ENCODE peak calls at places on chromosomes 11 and 22, in nine cellular contexts. One of them, this sample, is unnamed.

GRCh38 chr22:22425783-22426624 is 82.5 kb downstream of the ZNF280B start:
- DNase-seq in DMS153: peak; percentile 5
- DNase-seq in RWPE2: no peak
- DNase-seq in RCC 7860: no peak
- DNase-seq in ACHN: no peak
- DNase-seq in neuronal stem cell: no peak
- DNase-seq in uterus: no peak
- DNase-seq in stimulated activated naive CD4-positive, alpha-beta T cell: no peak
- DNase-seq in stimulated activated CD4-positive, alpha-beta T cell treated with anti-CD3 and anti-CD28 coated beads, TNF-alpha, amount 100 ng/mL, for 1 hour: no peak
- DNase-seq in this sample: no peak

GRCh38 chr22:24175160-24175808 is 6.0 kb upstream of the SUSD2 start:
- DNase-seq in RCC 7860: peak; percentile 26
- DNase-seq in DMS153: no peak
- DNase-seq in stimulated activated naive CD4-positive, alpha-beta T cell: peak; percentile 61
- DNase-seq in uterus: peak; percentile 82
- DNase-seq in RWPE2: no peak
- DNase-seq in stimulated activated CD4-positive, alpha-beta T cell treated with anti-CD3 and anti-CD28 coated beads, TNF-alpha, amount 100 ng/mL, for 1 hour: peak; percentile 46
- DNase-seq in neuronal stem cell: peak; percentile 49
- DNase-seq in ACHN: peak; percentile 67
- DNase-seq in this sample: peak; percentile 83

GRCh38 chr11:72763823-72764222 is 11.6 kb upstream of the ARAP1 start:
- DNase-seq in ACHN: no peak
- DNase-seq in stimulated activated naive CD4-positive, alpha-beta T cell: no peak
- DNase-seq in RCC 7860: no peak
- DNase-seq in stimulated activated CD4-positive, alpha-beta T cell treated with anti-CD3 and anti-CD28 coated beads, TNF-alpha, amount 100 ng/mL, for 1 hour: no peak
- DNase-seq in DMS153: no peak
- DNase-seq in RWPE2: no peak
- DNase-seq in uterus: no peak
- DNase-seq in neuronal stem cell: no peak
- DNase-seq in this sample: no peak

GRCh38 chr11:95911369-95911759 is 12.5 kb downstream of the MTMR2 start:
- DNase-seq in DMS153: no peak
- DNase-seq in uterus: no peak
- DNase-seq in neuronal stem cell: no peak
- DNase-seq in ACHN: no peak
- DNase-seq in stimulated activated CD4-positive, alpha-beta T cell treated with anti-CD3 and anti-CD28 coated beads, TNF-alpha, amount 100 ng/mL, for 1 hour: no peak
- DNase-seq in RWPE2: no peak
- DNase-seq in stimulated activated naive CD4-positive, alpha-beta T cell: no peak
- DNase-seq in RCC 7860: no peak
- DNase-seq in this sample: no peak

GRCh38 chr22:41285820-41286638 is at the start of gene RANGAP1:
- DNase-seq in DMS153: peak; percentile 99
- DNase-seq in RWPE2: peak; percentile 98
- DNase-seq in neuronal stem cell: peak; percentile 97
- DNase-seq in uterus: peak; percentile 96
- DNase-seq in stimulated activated CD4-positive, alpha-beta T cell treated with anti-CD3 and anti-CD28 coated beads, TNF-alpha, amount 100 ng/mL, for 1 hour: peak; percentile 95
- DNase-seq in ACHN: peak; percentile 97
- DNase-seq in RCC 7860: peak; percentile 95
- DNase-seq in stimulated activated naive CD4-positive, alpha-beta T cell: peak; percentile 97
- DNase-seq in this sample: peak; percentile 99

GRCh38 chr11:67119577-67120391 is 721 bp downstream of the KDM2A start:
- DNase-seq in ACHN: peak; percentile 46
- DNase-seq in stimulated activated CD4-positive, alpha-beta T cell treated with anti-CD3 and anti-CD28 coated beads, TNF-alpha, amount 100 ng/mL, for 1 hour: peak; percentile 7
- DNase-seq in RWPE2: no peak
- DNase-seq in stimulated activated naive CD4-positive, alpha-beta T cell: peak; percentile 60
- DNase-seq in uterus: peak; percentile 21
- DNase-seq in DMS153: no peak
- DNase-seq in neuronal stem cell: peak; percentile 11
- DNase-seq in RCC 7860: no peak
- DNase-seq in this sample: peak; percentile 67

GRCh38 chr11:6116638-6117037 is 9.2 kb downstream of the OR56B4 start:
- DNase-seq in RCC 7860: no peak
- DNase-seq in neuronal stem cell: no peak
- DNase-seq in stimulated activated CD4-positive, alpha-beta T cell treated with anti-CD3 and anti-CD28 coated beads, TNF-alpha, amount 100 ng/mL, for 1 hour: no peak
- DNase-seq in ACHN: no peak
- DNase-seq in uterus: no peak
- DNase-seq in DMS153: no peak
- DNase-seq in RWPE2: no peak
- DNase-seq in stimulated activated naive CD4-positive, alpha-beta T cell: no peak
- DNase-seq in this sample: no peak

GRCh38 chr11:92249156-92249753 is 24.6 kb downstream of the FAT3 start:
- DNase-seq in uterus: no peak
- DNase-seq in stimulated activated naive CD4-positive, alpha-beta T cell: no peak
- DNase-seq in neuronal stem cell: no peak
- DNase-seq in RWPE2: no peak
- DNase-seq in stimulated activated CD4-positive, alpha-beta T cell treated with anti-CD3 and anti-CD28 coated beads, TNF-alpha, amount 100 ng/mL, for 1 hour: no peak
- DNase-seq in DMS153: no peak
- DNase-seq in ACHN: no peak
- DNase-seq in RCC 7860: no peak
- DNase-seq in this sample: no peak

GRCh38 chr22:20741634-20742581 is 32.0 kb upstream of the SERPIND1 start:
- DNase-seq in ACHN: peak; percentile 33
- DNase-seq in neuronal stem cell: peak; percentile 27
- DNase-seq in RWPE2: no peak
- DNase-seq in stimulated activated naive CD4-positive, alpha-beta T cell: peak; percentile 49
- DNase-seq in RCC 7860: peak; percentile 19
- DNase-seq in DMS153: no peak
- DNase-seq in stimulated activated CD4-positive, alpha-beta T cell treated with anti-CD3 and anti-CD28 coated beads, TNF-alpha, amount 100 ng/mL, for 1 hour: no peak
- DNase-seq in uterus: no peak
- DNase-seq in this sample: peak; percentile 42

GRCh38 chr11:123437236-123437979 is 7.3 kb downstream of the GRAMD1B start:
- DNase-seq in stimulated activated naive CD4-positive, alpha-beta T cell: no peak
- DNase-seq in neuronal stem cell: no peak
- DNase-seq in RWPE2: no peak
- DNase-seq in ACHN: no peak
- DNase-seq in RCC 7860: no peak
- DNase-seq in DMS153: no peak
- DNase-seq in uterus: no peak
- DNase-seq in stimulated activated CD4-positive, alpha-beta T cell treated with anti-CD3 and anti-CD28 coated beads, TNF-alpha, amount 100 ng/mL, for 1 hour: no peak
- DNase-seq in this sample: no peak

GRCh38 chr11:79108851-79109250 is 332.0 kb downstream of the TENM4 start:
- DNase-seq in RCC 7860: no peak
- DNase-seq in stimulated activated CD4-positive, alpha-beta T cell treated with anti-CD3 and anti-CD28 coated beads, TNF-alpha, amount 100 ng/mL, for 1 hour: no peak
- DNase-seq in DMS153: no peak
- DNase-seq in neuronal stem cell: no peak
- DNase-seq in ACHN: no peak
- DNase-seq in RWPE2: no peak
- DNase-seq in uterus: no peak
- DNase-seq in stimulated activated naive CD4-positive, alpha-beta T cell: no peak
- DNase-seq in this sample: peak; percentile 44

GRCh38 chr11:72363112-72363511 is 71.2 kb downstream of the CLPB start:
- DNase-seq in ACHN: no peak
- DNase-seq in stimulated activated naive CD4-positive, alpha-beta T cell: no peak
- DNase-seq in RCC 7860: no peak
- DNase-seq in RWPE2: no peak
- DNase-seq in stimulated activated CD4-positive, alpha-beta T cell treated with anti-CD3 and anti-CD28 coated beads, TNF-alpha, amount 100 ng/mL, for 1 hour: no peak
- DNase-seq in DMS153: no peak
- DNase-seq in neuronal stem cell: no peak
- DNase-seq in uterus: no peak
- DNase-seq in this sample: no peak

GRCh38 chr11:12831471-12832202 is 157.4 kb downstream of the TEAD1 start:
- DNase-seq in RWPE2: no peak
- DNase-seq in stimulated activated naive CD4-positive, alpha-beta T cell: no peak
- DNase-seq in RCC 7860: no peak
- DNase-seq in uterus: no peak
- DNase-seq in neuronal stem cell: no peak
- DNase-seq in stimulated activated CD4-positive, alpha-beta T cell treated with anti-CD3 and anti-CD28 coated beads, TNF-alpha, amount 100 ng/mL, for 1 hour: no peak
- DNase-seq in DMS153: no peak
- DNase-seq in ACHN: no peak
- DNase-seq in this sample: no peak

GRCh38 chr11:123404626-123405025 is 25.4 kb upstream of the GRAMD1B start:
- DNase-seq in neuronal stem cell: no peak
- DNase-seq in DMS153: no peak
- DNase-seq in uterus: no peak
- DNase-seq in stimulated activated CD4-positive, alpha-beta T cell treated with anti-CD3 and anti-CD28 coated beads, TNF-alpha, amount 100 ng/mL, for 1 hour: no peak
- DNase-seq in ACHN: no peak
- DNase-seq in RCC 7860: no peak
- DNase-seq in RWPE2: no peak
- DNase-seq in stimulated activated naive CD4-positive, alpha-beta T cell: no peak
- DNase-seq in this sample: no peak

GRCh38 chr11:71500601-71501021 is 26.5 kb upstream of the KRTAP5-7 start:
- DNase-seq in neuronal stem cell: no peak
- DNase-seq in ACHN: no peak
- DNase-seq in stimulated activated naive CD4-positive, alpha-beta T cell: no peak
- DNase-seq in stimulated activated CD4-positive, alpha-beta T cell treated with anti-CD3 and anti-CD28 coated beads, TNF-alpha, amount 100 ng/mL, for 1 hour: no peak
- DNase-seq in DMS153: no peak
- DNase-seq in uterus: no peak
- DNase-seq in RCC 7860: peak; percentile 51
- DNase-seq in RWPE2: peak; percentile 25
- DNase-seq in this sample: no peak

GRCh38 chr22:17832665-17833064 is 58.4 kb upstream of the BID start:
- DNase-seq in stimulated activated CD4-positive, alpha-beta T cell treated with anti-CD3 and anti-CD28 coated beads, TNF-alpha, amount 100 ng/mL, for 1 hour: no peak
- DNase-seq in stimulated activated naive CD4-positive, alpha-beta T cell: no peak
- DNase-seq in RCC 7860: no peak
- DNase-seq in ACHN: no peak
- DNase-seq in uterus: peak; percentile 44
- DNase-seq in DMS153: no peak
- DNase-seq in RWPE2: no peak
- DNase-seq in neuronal stem cell: no peak
- DNase-seq in this sample: no peak

GRCh38 chr11:19218801-19219460 is 17.1 kb upstream of the CSRP3 start:
- DNase-seq in stimulated activated CD4-positive, alpha-beta T cell treated with anti-CD3 and anti-CD28 coated beads, TNF-alpha, amount 100 ng/mL, for 1 hour: no peak
- DNase-seq in RCC 7860: no peak
- DNase-seq in uterus: no peak
- DNase-seq in neuronal stem cell: no peak
- DNase-seq in RWPE2: no peak
- DNase-seq in ACHN: no peak
- DNase-seq in stimulated activated naive CD4-positive, alpha-beta T cell: no peak
- DNase-seq in DMS153: peak; percentile 21
- DNase-seq in this sample: no peak

GRCh38 chr22:30183861-30184278 is 62.7 kb downstream of the LIF start:
- DNase-seq in stimulated activated naive CD4-positive, alpha-beta T cell: no peak
- DNase-seq in DMS153: no peak
- DNase-seq in RWPE2: no peak
- DNase-seq in neuronal stem cell: no peak
- DNase-seq in ACHN: peak; percentile 71
- DNase-seq in RCC 7860: peak; percentile 75
- DNase-seq in stimulated activated CD4-positive, alpha-beta T cell treated with anti-CD3 and anti-CD28 coated beads, TNF-alpha, amount 100 ng/mL, for 1 hour: no peak
- DNase-seq in uterus: no peak
- DNase-seq in this sample: no peak

GRCh38 chr22:30876925-30877553 is 91.5 kb downstream of the MORC2 start:
- DNase-seq in neuronal stem cell: no peak
- DNase-seq in DMS153: no peak
- DNase-seq in stimulated activated naive CD4-positive, alpha-beta T cell: no peak
- DNase-seq in RCC 7860: no peak
- DNase-seq in RWPE2: no peak
- DNase-seq in uterus: no peak
- DNase-seq in stimulated activated CD4-positive, alpha-beta T cell treated with anti-CD3 and anti-CD28 coated beads, TNF-alpha, amount 100 ng/mL, for 1 hour: no peak
- DNase-seq in ACHN: no peak
- DNase-seq in this sample: peak; percentile 52

GRCh38 chr11:134382257-134382656 is 29.8 kb downstream of the B3GAT1 start:
- DNase-seq in neuronal stem cell: no peak
- DNase-seq in stimulated activated naive CD4-positive, alpha-beta T cell: no peak
- DNase-seq in uterus: no peak
- DNase-seq in DMS153: no peak
- DNase-seq in ACHN: no peak
- DNase-seq in stimulated activated CD4-positive, alpha-beta T cell treated with anti-CD3 and anti-CD28 coated beads, TNF-alpha, amount 100 ng/mL, for 1 hour: no peak
- DNase-seq in RCC 7860: no peak
- DNase-seq in RWPE2: no peak
- DNase-seq in this sample: no peak

This sample was measured in hepatocyte.